ENCODE peak calls at places on chromosomes 16 and 17, in seven cellular contexts. M is body of pancreas, L is transverse colon, V is GM12891, Y is endothelial cell of umbilical vein, R is stomach, H is H1. N is an unnamed sample.
A peak's percentile ranks its signal among the peaks of the same experiment; 100 is the strongest.

GRCh38 chr16:56848955-56849689 is 15.9 kb upstream of the SLC12A3 start:
- DNase-seq in M (no peak), L (no peak), V (no peak), Y (peak; percentile 57), R (no peak), H (no peak), N (no peak)

GRCh38 chr16:66924527-66925321 is 611 bp downstream of the RRAD start:
- DNase-seq in M (peak; percentile 47), L (peak; percentile 67), V (peak; percentile 70), Y (no peak), R (peak; percentile 49), H (no peak), N (peak; percentile 61)

GRCh38 chr16:71344315-71344905 is 14.1 kb upstream of the CALB2 start:
- DNase-seq in M (no peak), L (no peak), V (no peak), Y (no peak), R (no peak), H (no peak), N (no peak)

GRCh38 chr16:47731252-47731651 is 270.1 kb downstream of the PHKB start:
- DNase-seq in M (no peak), L (no peak), V (no peak), Y (no peak), R (no peak), H (no peak), N (no peak)

GRCh38 chr17:57696050-57696449 is 49.0 kb downstream of the CCDC182 start:
- DNase-seq in M (no peak), L (no peak), V (no peak), Y (no peak), R (no peak), H (no peak), N (no peak)

GRCh38 chr16:85483424-85483823 is 129.7 kb upstream of the GSE1 start:
- DNase-seq in M (no peak), L (no peak), V (no peak), Y (no peak), R (no peak), H (no peak), N (no peak)

GRCh38 chr17:59914274-59914854 is 21.4 kb downstream of the RPS6KB1 start:
- DNase-seq in M (no peak), L (no peak), V (peak; percentile 24), Y (peak; percentile 46), R (no peak), H (no peak), N (peak; percentile 62)

GRCh38 chr16:90004577-90004976 is 14.7 kb downstream of the DBNDD1 start:
- DNase-seq in M (no peak), L (no peak), V (no peak), Y (no peak), R (no peak), H (no peak), N (no peak)

GRCh38 chr16:3256876-3257465 is 538 bp upstream of the MEFV start:
- DNase-seq in M (no peak), L (no peak), V (no peak), Y (no peak), R (no peak), H (no peak), N (no peak)

GRCh38 chr17:28536532-28537218 is 15.7 kb downstream of the UNC119 start:
- DNase-seq in M (no peak), L (peak; percentile 28), V (no peak), Y (no peak), R (no peak), H (no peak), N (no peak)

GRCh38 chr17:44334315-44335181 is 9.9 kb upstream of the SLC25A39 start:
- DNase-seq in M (no peak), L (no peak), V (no peak), Y (no peak), R (no peak), H (no peak), N (no peak)

GRCh38 chr16:75080205-75081029 is 36.2 kb downstream of the LDHD start:
- DNase-seq in M (no peak), L (no peak), V (no peak), Y (no peak), R (no peak), H (no peak), N (peak; percentile 13)

DNA sequence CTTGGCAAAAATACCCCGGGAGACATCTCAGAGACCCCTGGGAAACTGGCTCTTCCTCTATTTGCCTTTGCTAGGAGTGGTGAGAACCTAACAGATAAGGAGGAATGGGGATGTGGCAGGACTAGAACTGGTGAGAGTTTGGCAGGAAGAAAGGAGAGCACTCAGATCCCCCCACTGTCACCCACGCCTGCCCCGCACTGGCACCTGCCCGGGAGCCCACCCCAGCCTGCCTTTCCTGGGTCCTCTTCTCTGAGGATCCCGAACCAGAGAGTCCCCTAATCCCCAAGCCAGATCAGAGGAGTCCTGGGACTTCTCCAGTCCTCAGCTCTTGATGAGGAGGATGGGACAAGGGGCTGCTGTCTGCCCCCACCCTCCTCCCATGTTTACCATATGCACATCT is 3.7 kb downstream of the KCNH6 start:
- DNase-seq in M (no peak), L (no peak), V (no peak), Y (no peak), R (no peak), H (no peak), N (no peak)
- TF ChIP-seq POLR2A in M (no peak), L (no peak), V (no peak), Y (no peak), R (no peak), H (no peak), N (no peak)

DNA sequence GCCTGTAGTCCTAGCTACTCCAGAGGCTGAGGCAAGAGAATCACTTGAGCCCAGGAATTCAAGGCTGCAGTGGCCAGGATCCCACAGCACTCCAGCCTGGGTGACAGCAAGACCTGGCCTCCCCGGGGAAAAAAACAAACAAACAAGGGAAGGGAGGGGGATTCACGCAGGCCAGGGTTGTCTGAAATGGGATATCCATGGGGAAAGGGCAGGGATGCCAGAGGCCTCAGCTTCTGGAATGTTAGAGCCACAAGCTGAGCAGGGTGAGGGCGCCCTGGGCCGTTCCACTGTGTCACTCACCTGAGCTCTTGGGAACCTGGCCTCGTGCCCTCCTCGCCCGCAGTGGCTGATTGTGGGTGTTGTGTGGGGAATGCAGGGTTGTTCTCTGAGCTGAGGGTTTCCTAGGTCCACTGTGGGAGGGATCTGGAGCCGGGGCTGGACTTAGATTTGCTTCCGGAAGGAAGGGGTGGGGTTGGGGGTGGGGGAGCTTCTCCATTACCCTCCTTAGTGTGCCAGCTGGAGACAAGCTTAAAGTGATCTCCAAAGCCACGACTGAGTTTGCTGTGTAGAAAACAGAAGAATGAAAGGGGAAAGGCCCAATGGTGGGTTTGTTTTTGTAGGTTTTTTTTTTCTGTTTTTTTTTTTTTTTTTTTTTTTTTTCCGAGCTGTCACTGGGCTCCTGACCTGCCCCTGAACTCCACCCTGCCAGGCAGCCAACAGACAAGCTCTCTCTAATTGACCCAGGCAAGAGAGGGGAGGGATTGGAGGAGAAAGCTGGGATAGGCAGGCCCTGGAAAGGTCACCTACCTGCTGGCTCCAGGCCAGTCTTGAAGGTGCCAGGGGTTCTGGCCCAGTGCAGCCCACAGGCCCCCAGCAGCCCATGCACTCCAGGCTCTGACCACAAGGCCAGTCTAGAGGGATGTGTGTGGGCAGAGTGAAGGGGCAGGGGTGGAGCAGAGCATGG is at the start of gene SULT1A1:
- DNase-seq in M (peak; percentile 89), L (peak; percentile 96), V (no peak), Y (no peak), R (peak; percentile 92), H (no peak), N (no peak)
- TF ChIP-seq POLR2A in M (peak; percentile 27), L (peak; percentile 71), V (no peak), Y (no peak), R (no peak), H (no peak), N (no peak)

GRCh38 chr17:21272881-21273839 is 11.4 kb upstream of the MAP2K3 start:
- DNase-seq in M (no peak), L (peak; percentile 65), V (no peak), Y (no peak), R (peak; percentile 49), H (no peak), N (peak; percentile 97)

GRCh38 chr17:21275047-21275578 is 9.4 kb upstream of the MAP2K3 start:
- DNase-seq in M (no peak), L (no peak), V (no peak), Y (no peak), R (no peak), H (no peak), N (no peak)

GRCh38 chr17:21277332-21277731 is 7.2 kb upstream of the MAP2K3 start:
- DNase-seq in M (no peak), L (no peak), V (no peak), Y (no peak), R (no peak), H (no peak), N (no peak)

GRCh38 chr17:21278304-21279197 is 6.0 kb upstream of the MAP2K3 start:
- DNase-seq in M (peak; percentile 64), L (peak; percentile 80), V (no peak), Y (no peak), R (peak; percentile 87), H (no peak), N (peak; percentile 82)

DNA sequence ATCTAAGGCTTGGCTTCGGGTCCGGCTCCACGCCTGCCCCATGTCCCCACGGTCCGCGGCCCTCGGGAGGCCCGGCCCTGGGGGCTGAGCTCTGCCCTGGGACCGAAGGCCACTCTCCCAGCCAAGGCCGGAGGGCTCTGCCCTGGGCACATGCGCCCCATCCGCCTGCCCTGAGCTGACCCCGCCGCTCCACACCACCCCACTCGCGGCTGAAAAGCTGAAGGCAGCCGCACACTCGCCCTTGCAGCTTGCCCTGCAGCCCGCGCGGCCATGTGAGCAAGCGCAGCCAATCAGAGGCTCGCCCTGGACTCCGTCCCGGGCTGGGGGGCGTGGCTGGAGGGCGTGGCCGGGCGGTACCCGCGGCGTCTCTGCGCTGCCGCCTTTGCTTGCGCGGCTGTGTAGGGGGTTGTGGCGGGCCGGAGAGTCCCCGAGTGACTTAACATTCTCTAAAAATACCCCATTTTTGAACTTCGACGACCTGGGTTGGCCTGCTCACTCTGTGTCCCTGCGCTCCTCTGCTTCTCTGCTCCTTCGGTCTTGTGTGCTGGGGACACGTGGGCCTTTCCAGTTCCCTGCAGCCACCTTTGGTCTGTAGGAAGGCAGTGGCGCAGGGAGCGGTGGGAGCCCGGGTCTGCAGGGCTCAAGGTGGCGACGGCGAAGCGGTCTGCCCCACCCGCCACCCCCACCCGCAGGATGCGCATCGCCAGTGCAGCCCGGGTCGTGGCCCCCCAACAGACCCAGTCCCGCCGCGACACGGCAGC is 8.8 kb upstream of the MAP2K3 start:
- DNase-seq in M (peak; percentile 95), L (peak; percentile 97), V (peak; percentile 98), Y (peak; percentile 81), R (peak; percentile 95), H (no peak), N (peak; percentile 94)
- TF ChIP-seq POLR2A in M (peak; percentile 54), L (peak; percentile 64), V (no peak), Y (peak; percentile 76), R (no peak), H (no peak), N (peak; percentile 81)

GRCh38 chr17:2212328-2212981 is 91.1 kb downstream of the SMG6 start:
- DNase-seq in M (peak; percentile 18), L (no peak), V (no peak), Y (no peak), R (no peak), H (no peak), N (no peak)

GRCh38 chr17:2215616-2216364 is 87.8 kb downstream of the SMG6 start:
- DNase-seq in M (peak; percentile 50), L (peak; percentile 72), V (peak; percentile 60), Y (peak; percentile 84), R (peak; percentile 57), H (no peak), N (peak; percentile 37)

GRCh38 chr17:2214887-2215615 is 88.5 kb downstream of the SMG6 start:
- DNase-seq in M (peak; percentile 14), L (peak; percentile 36), V (no peak), Y (peak; percentile 87), R (no peak), H (no peak), N (peak; percentile 34)

GRCh38 chr17:2213291-2213960 is 90.2 kb downstream of the SMG6 start:
- DNase-seq in M (no peak), L (no peak), V (no peak), Y (peak; percentile 51), R (no peak), H (no peak), N (no peak)

GRCh38 chr17:2214047-2214717 is 89.4 kb downstream of the SMG6 start:
- DNase-seq in M (peak; percentile 18), L (peak; percentile 29), V (no peak), Y (peak; percentile 68), R (no peak), H (no peak), N (peak; percentile 62)
- TF ChIP-seq POLR2A in M (no peak), L (peak; percentile 44), V (no peak), Y (peak; percentile 3), R (no peak), H (no peak), N (peak; percentile 30)

N was measured in erythroblast.